ENCODE peak calls at places on chromosomes 13 and 19, in nine cellular contexts. E is EL, Z is NCI-H1436, J is midbrain, H is type B pancreatic cell, B is Calu3, Y is endothelial cell, D is HEK293T, Q is cardiac fibroblast. T is an unnamed sample.

GRCh38 chr19:37346091-37346490 is 24.8 kb upstream of the ZNF527 start:
- DNase-seq in H (no peak), Z (no peak), Q (no peak), Y (no peak), B (no peak), E (no peak), D (no peak), J (no peak), T (peak)

GRCh38 chr19:17081672-17082630 is 6.4 kb downstream of the MYO9B start:
- DNase-seq in Y (no peak), E (no peak), H (no peak), Z (no peak), J (no peak), Q (no peak), B (no peak), D (no peak), T (no peak)

GRCh38 chr19:57559008-57559403 is 657 bp downstream of the ZNF550 start:
- DNase-seq in Z (no peak), Q (peak), H (no peak), B (peak), E (peak), D (peak), Y (peak), J (no peak), T (peak)

GRCh38 chr13:32938907-32939306 is 77.3 kb upstream of the KL start:
- DNase-seq in J (no peak), E (peak), Q (peak), Y (no peak), H (no peak), B (no peak), D (no peak), Z (no peak), T (no peak)

GRCh38 chr19:55600336-55601028 is 394 bp downstream of the ZNF524 start:
- DNase-seq in Y (peak), H (no peak), J (peak), D (no peak), Q (no peak), B (no peak), Z (peak), E (peak), T (peak)

GRCh38 chr19:1360818-1361461 is 22.8 kb upstream of the NDUFS7 start:
- DNase-seq in Y (no peak), Z (no peak), E (peak), J (peak), H (no peak), Q (peak), D (peak), B (no peak), T (peak)

GRCh38 chr13:82688400-82688999 is 1193.8 kb downstream of the SLITRK1 start:
- DNase-seq in E (peak), B (no peak), Y (no peak), D (no peak), Q (peak), J (no peak), Z (no peak), H (no peak), T (no peak)

GRCh38 chr13:34358811-34359513 is 541.0 kb downstream of the RFC3 start:
- DNase-seq in D (no peak), J (peak), H (no peak), B (no peak), Q (peak), Y (no peak), Z (no peak), E (peak), T (no peak)

GRCh38 chr19:916645-917322 is 349 bp upstream of the KISS1R start:
- DNase-seq in H (peak), B (no peak), D (no peak), Y (no peak), Q (no peak), J (no peak), Z (no peak), E (no peak), T (no peak)

GRCh38 chr19:6259312-6259861 is 20.4 kb downstream of the MLLT1 start:
- DNase-seq in Q (peak), J (no peak), Y (no peak), D (no peak), B (no peak), H (no peak), E (no peak), Z (no peak), T (peak)

GRCh38 chr13:33637978-33638743 is 179.8 kb upstream of the RFC3 start:
- DNase-seq in Z (no peak), Y (no peak), J (no peak), H (no peak), B (no peak), D (no peak), Q (peak), E (peak), T (no peak)

GRCh38 chr19:19259741-19260140 is 13.4 kb downstream of the TM6SF2 start:
- DNase-seq in Z (peak), Q (peak), E (peak), B (no peak), H (no peak), Y (no peak), J (peak), D (peak), T (peak)

GRCh38 chr19:19269952-19270694 is 3.0 kb downstream of the TM6SF2 start:
- DNase-seq in Z (no peak), J (no peak), H (no peak), Y (peak), B (no peak), Q (no peak), D (no peak), E (no peak), T (no peak)

GRCh38 chr13:69970521-69970920 is 137.1 kb upstream of the ATXN8OS start:
- DNase-seq in Y (no peak), Z (no peak), H (no peak), D (no peak), B (no peak), E (no peak), Q (no peak), J (no peak), T (no peak)

GRCh38 chr19:10533656-10534386 is 9.9 kb upstream of the ATG4D start:
- DNase-seq in Y (no peak), H (no peak), J (no peak), E (peak), Z (no peak), D (no peak), Q (peak), B (no peak), T (no peak)

GRCh38 chr19:50658438-50659317 is 9.4 kb downstream of the C19orf81 start:
- DNase-seq in H (peak), Z (peak), Y (peak), B (no peak), E (peak), Q (peak), D (peak), J (peak), T (peak)

GRCh38 chr19:1452802-1453524 is 3.0 kb downstream of the APC2 start:
- DNase-seq in Z (no peak), E (no peak), D (no peak), Y (no peak), B (no peak), H (no peak), J (no peak), Q (no peak), T (no peak)

GRCh38 chr13:23833733-23834611 is 55.2 kb downstream of the MIPEP start:
- DNase-seq in D (no peak), Z (no peak), H (no peak), B (no peak), J (no peak), E (no peak), Y (no peak), Q (peak), T (no peak)

GRCh38 chr19:54123682-54124081 is 8.1 kb downstream of the PRPF31 start:
- DNase-seq in Y (no peak), Z (no peak), Q (no peak), H (no peak), J (no peak), B (no peak), E (no peak), D (no peak), T (no peak)

GRCh38 chr19:18408053-18408476 is 10.6 kb upstream of the LRRC25 start:
- DNase-seq in Z (peak), E (peak), B (peak), D (peak), H (no peak), Y (peak), Q (no peak), J (no peak), T (peak)

GRCh38 chr13:74770361-74770760 is 636.2 kb upstream of the KLF12 start:
- DNase-seq in E (peak), Z (no peak), Y (no peak), J (no peak), H (no peak), D (no peak), B (no peak), Q (peak), T (no peak)